ENCODE peak calls at places on chromosomes 6 and 20, in nine cellular contexts. One of them, this sample, is unnamed.

GRCh38 chr6:142842423-142843261 is 102.3 kb downstream of the HIVEP2 start:
- DNase-seq in GM23338: no peak
- DNase-seq in IMR-90: peak; percentile 57
- DNase-seq in A549: peak; percentile 49
- DNase-seq in kidney: no peak
- DNase-seq in OCI-LY7: no peak
- DNase-seq in ascending aorta: no peak
- DNase-seq in H1: no peak
- DNase-seq in pancreas: no peak
- DNase-seq in this sample: no peak

GRCh38 chr20:22717466-22717865 is 133.1 kb upstream of the FOXA2 start:
- DNase-seq in A549: peak; percentile 84
- DNase-seq in pancreas: no peak
- DNase-seq in kidney: no peak
- DNase-seq in OCI-LY7: no peak
- DNase-seq in GM23338: no peak
- DNase-seq in H1: no peak
- DNase-seq in IMR-90: no peak
- DNase-seq in ascending aorta: no peak
- DNase-seq in this sample: peak; percentile 73

GRCh38 chr6:75266716-75267291 is 17.8 kb downstream of the TMEM30A start:
- DNase-seq in IMR-90: peak; percentile 76
- DNase-seq in kidney: no peak
- DNase-seq in OCI-LY7: peak; percentile 63
- DNase-seq in GM23338: peak; percentile 71
- DNase-seq in H1: no peak
- DNase-seq in pancreas: no peak
- DNase-seq in A549: peak; percentile 54
- DNase-seq in ascending aorta: no peak
- DNase-seq in this sample: no peak

GRCh38 chr6:1388927-1389790 is at the start of gene FOXF2:
- DNase-seq in ascending aorta: peak; percentile 54
- DNase-seq in OCI-LY7: no peak
- DNase-seq in GM23338: peak; percentile 83
- DNase-seq in A549: peak; percentile 16
- DNase-seq in H1: peak; percentile 75
- DNase-seq in kidney: peak; percentile 64
- DNase-seq in pancreas: no peak
- DNase-seq in IMR-90: no peak
- DNase-seq in this sample: no peak

GRCh38 chr6:156427345-156427744 is 349.8 kb upstream of the ARID1B start:
- DNase-seq in OCI-LY7: no peak
- DNase-seq in A549: peak; percentile 57
- DNase-seq in kidney: no peak
- DNase-seq in H1: no peak
- DNase-seq in ascending aorta: peak; percentile 84
- DNase-seq in GM23338: no peak
- DNase-seq in pancreas: no peak
- DNase-seq in IMR-90: peak; percentile 91
- DNase-seq in this sample: no peak

GRCh38 chr20:57659789-57660509 is 39.7 kb upstream of the ZBP1 start:
- DNase-seq in kidney: peak; percentile 41
- DNase-seq in pancreas: peak; percentile 5
- DNase-seq in OCI-LY7: no peak
- DNase-seq in A549: no peak
- DNase-seq in H1: peak; percentile 43
- DNase-seq in GM23338: no peak
- DNase-seq in IMR-90: no peak
- DNase-seq in ascending aorta: peak; percentile 55
- DNase-seq in this sample: peak; percentile 13

GRCh38 chr6:85111481-85112001 is 338.3 kb upstream of the NT5E start:
- DNase-seq in IMR-90: no peak
- DNase-seq in A549: no peak
- DNase-seq in ascending aorta: no peak
- DNase-seq in kidney: no peak
- DNase-seq in GM23338: no peak
- DNase-seq in OCI-LY7: no peak
- DNase-seq in H1: no peak
- DNase-seq in pancreas: no peak
- DNase-seq in this sample: no peak

GRCh38 chr6:43916924-43917877 is 147.2 kb downstream of the VEGFA start:
- DNase-seq in GM23338: no peak
- DNase-seq in H1: no peak
- DNase-seq in pancreas: peak; percentile 75
- DNase-seq in IMR-90: peak; percentile 51
- DNase-seq in OCI-LY7: no peak
- DNase-seq in ascending aorta: no peak
- DNase-seq in A549: no peak
- DNase-seq in kidney: peak; percentile 96
- DNase-seq in this sample: peak; percentile 87

GRCh38 chr6:101386982-101387381 is 6.5 kb upstream of the GRIK2 start:
- DNase-seq in ascending aorta: no peak
- DNase-seq in H1: no peak
- DNase-seq in OCI-LY7: no peak
- DNase-seq in kidney: no peak
- DNase-seq in IMR-90: no peak
- DNase-seq in pancreas: no peak
- DNase-seq in A549: no peak
- DNase-seq in GM23338: peak; percentile 56
- DNase-seq in this sample: no peak

GRCh38 chr6:159311618-159312017 is 142.4 kb downstream of the FNDC1 start:
- DNase-seq in IMR-90: no peak
- DNase-seq in OCI-LY7: peak; percentile 52
- DNase-seq in ascending aorta: peak; percentile 77
- DNase-seq in H1: no peak
- DNase-seq in GM23338: peak; percentile 53
- DNase-seq in kidney: no peak
- DNase-seq in pancreas: no peak
- DNase-seq in A549: no peak
- DNase-seq in this sample: no peak

GRCh38 chr6:119078449-119079287 is at the start of gene FAM184A:
- DNase-seq in pancreas: peak; percentile 69
- DNase-seq in IMR-90: peak; percentile 48
- DNase-seq in kidney: peak; percentile 85
- DNase-seq in GM23338: peak; percentile 80
- DNase-seq in OCI-LY7: no peak
- DNase-seq in H1: peak; percentile 80
- DNase-seq in ascending aorta: peak; percentile 80
- DNase-seq in A549: peak; percentile 33
- DNase-seq in this sample: peak; percentile 54

GRCh38 chr6:2237001-2237400 is 8.4 kb downstream of the GMDS start:
- DNase-seq in kidney: no peak
- DNase-seq in OCI-LY7: no peak
- DNase-seq in GM23338: no peak
- DNase-seq in H1: no peak
- DNase-seq in pancreas: no peak
- DNase-seq in ascending aorta: no peak
- DNase-seq in A549: no peak
- DNase-seq in IMR-90: peak; percentile 98
- DNase-seq in this sample: no peak

GRCh38 chr6:131382646-131383045 is 190.4 kb upstream of the ARG1 start:
- DNase-seq in IMR-90: no peak
- DNase-seq in GM23338: no peak
- DNase-seq in ascending aorta: no peak
- DNase-seq in H1: no peak
- DNase-seq in pancreas: no peak
- DNase-seq in kidney: no peak
- DNase-seq in OCI-LY7: no peak
- DNase-seq in A549: no peak
- DNase-seq in this sample: no peak

GRCh38 chr6:124607119-124607627 is 355.1 kb upstream of the RNF217 start:
- DNase-seq in IMR-90: no peak
- DNase-seq in kidney: no peak
- DNase-seq in H1: no peak
- DNase-seq in OCI-LY7: no peak
- DNase-seq in A549: no peak
- DNase-seq in GM23338: no peak
- DNase-seq in ascending aorta: no peak
- DNase-seq in pancreas: no peak
- DNase-seq in this sample: no peak

GRCh38 chr20:61814244-61814643 is 251.4 kb downstream of the TAF4 start:
- DNase-seq in GM23338: no peak
- DNase-seq in IMR-90: no peak
- DNase-seq in OCI-LY7: no peak
- DNase-seq in H1: no peak
- DNase-seq in A549: no peak
- DNase-seq in pancreas: no peak
- DNase-seq in kidney: peak; percentile 65
- DNase-seq in ascending aorta: no peak
- DNase-seq in this sample: no peak

GRCh38 chr20:41365785-41366545 is 653 bp downstream of the EMILIN3 start:
- DNase-seq in pancreas: no peak
- DNase-seq in A549: no peak
- DNase-seq in GM23338: peak; percentile 61
- DNase-seq in kidney: no peak
- DNase-seq in ascending aorta: no peak
- DNase-seq in OCI-LY7: no peak
- DNase-seq in IMR-90: no peak
- DNase-seq in H1: peak; percentile 69
- DNase-seq in this sample: no peak

GRCh38 chr6:30683137-30683979 is 3.1 kb downstream of the PPP1R18 start:
- DNase-seq in pancreas: no peak
- DNase-seq in GM23338: no peak
- DNase-seq in kidney: peak; percentile 61
- DNase-seq in ascending aorta: no peak
- DNase-seq in A549: no peak
- DNase-seq in H1: no peak
- DNase-seq in IMR-90: no peak
- DNase-seq in OCI-LY7: peak; percentile 18
- DNase-seq in this sample: no peak

GRCh38 chr6:84738996-84739865 is 25.2 kb downstream of the TBX18 start:
- DNase-seq in OCI-LY7: no peak
- DNase-seq in pancreas: no peak
- DNase-seq in A549: no peak
- DNase-seq in IMR-90: no peak
- DNase-seq in H1: no peak
- DNase-seq in GM23338: no peak
- DNase-seq in ascending aorta: no peak
- DNase-seq in kidney: no peak
- DNase-seq in this sample: no peak

GRCh38 chr6:116371384-116372209 is 850 bp downstream of the DSE start:
- DNase-seq in ascending aorta: peak; percentile 92
- DNase-seq in kidney: peak; percentile 93
- DNase-seq in IMR-90: peak; percentile 94
- DNase-seq in pancreas: peak; percentile 41
- DNase-seq in OCI-LY7: no peak
- DNase-seq in A549: peak; percentile 69
- DNase-seq in GM23338: peak; percentile 88
- DNase-seq in H1: peak; percentile 83
- DNase-seq in this sample: peak; percentile 58

GRCh38 chr20:34401741-34402455 is 38.8 kb downstream of the ITCH start:
- DNase-seq in ascending aorta: no peak
- DNase-seq in IMR-90: no peak
- DNase-seq in OCI-LY7: no peak
- DNase-seq in kidney: no peak
- DNase-seq in H1: no peak
- DNase-seq in GM23338: no peak
- DNase-seq in A549: no peak
- DNase-seq in pancreas: no peak
- DNase-seq in this sample: no peak
- H3K4me1 ChIP-seq in ascending aorta: no peaks in the 10 kb centered on the region
- H3K4me1 ChIP-seq in IMR-90: peaks cover 11% of the 10 kb centered on the region
- H3K4me1 ChIP-seq in OCI-LY7: peaks cover 52% of the 10 kb centered on the region
- H3K4me1 ChIP-seq in kidney: peaks cover 5% of the 10 kb centered on the region
- H3K4me1 ChIP-seq in H1: no peaks in the 10 kb centered on the region
- H3K4me1 ChIP-seq in GM23338: peaks cover 6% of the 10 kb centered on the region
- H3K4me1 ChIP-seq in A549: peaks cover 39% of the 10 kb centered on the region
- H3K4me1 ChIP-seq in pancreas: peaks cover 6% of the 10 kb centered on the region
- H3K4me1 ChIP-seq in this sample: peaks cover 4% of the 10 kb centered on the region

DNA sequence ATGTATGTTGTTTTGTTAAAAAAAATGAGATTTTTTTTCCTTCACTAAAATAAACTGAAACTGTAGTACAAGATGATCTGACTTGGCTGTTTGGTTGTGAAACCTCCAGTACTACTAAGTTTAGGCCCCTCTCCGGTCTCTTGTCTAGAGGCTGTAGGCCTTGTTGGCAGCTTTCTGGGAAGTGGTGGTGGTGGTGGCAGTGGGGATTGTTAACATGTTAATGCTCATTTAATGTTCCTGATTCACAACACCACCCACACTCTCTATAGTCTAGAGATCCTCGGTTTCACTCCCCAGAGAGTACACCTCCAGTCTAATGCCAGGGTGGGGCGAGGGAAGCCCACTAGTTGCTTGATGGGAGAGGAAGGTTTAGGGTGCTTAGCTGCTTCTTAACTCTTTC is 24.1 kb downstream of the STK4 start:
- DNase-seq in ascending aorta: no peak
- DNase-seq in pancreas: no peak
- DNase-seq in kidney: no peak
- DNase-seq in A549: no peak
- DNase-seq in OCI-LY7: no peak
- DNase-seq in H1: no peak
- DNase-seq in IMR-90: no peak
- DNase-seq in GM23338: no peak
- DNase-seq in this sample: no peak
- H3K4me1 ChIP-seq in ascending aorta: peaks cover 3% of the 10 kb centered on the region
- H3K4me1 ChIP-seq in pancreas: peaks cover 7% of the 10 kb centered on the region
- H3K4me1 ChIP-seq in kidney: no peaks in the 10 kb centered on the region
- H3K4me1 ChIP-seq in A549: peaks cover 6% of the 10 kb centered on the region
- H3K4me1 ChIP-seq in OCI-LY7: peaks cover 13% of the 10 kb centered on the region
- H3K4me1 ChIP-seq in H1: no peaks in the 10 kb centered on the region
- H3K4me1 ChIP-seq in IMR-90: peaks cover 10% of the 10 kb centered on the region
- H3K4me1 ChIP-seq in GM23338: peaks cover 7% of the 10 kb centered on the region
- H3K4me1 ChIP-seq in this sample: no peaks in the 10 kb centered on the region

GRCh38 chr6:167804281-167805013 is 22.3 kb upstream of the AFDN start:
- DNase-seq in ascending aorta: no peak
- DNase-seq in GM23338: no peak
- DNase-seq in A549: no peak
- DNase-seq in H1: peak; percentile 41
- DNase-seq in IMR-90: no peak
- DNase-seq in pancreas: no peak
- DNase-seq in OCI-LY7: no peak
- DNase-seq in kidney: no peak
- DNase-seq in this sample: no peak
- H3K4me1 ChIP-seq in ascending aorta: no peaks in the 10 kb centered on the region
- H3K4me1 ChIP-seq in GM23338: peaks cover 7% of the 10 kb centered on the region
- H3K4me1 ChIP-seq in A549: no peaks in the 10 kb centered on the region
- H3K4me1 ChIP-seq in H1: peaks cover under 1% of the 10 kb centered on the region
- H3K4me1 ChIP-seq in IMR-90: no peaks in the 10 kb centered on the region
- H3K4me1 ChIP-seq in pancreas: peaks cover 7% of the 10 kb centered on the region
- H3K4me1 ChIP-seq in OCI-LY7: no peaks in the 10 kb centered on the region
- H3K4me1 ChIP-seq in kidney: no peaks in the 10 kb centered on the region
- H3K4me1 ChIP-seq in this sample: peaks cover 4% of the 10 kb centered on the region

DNA sequence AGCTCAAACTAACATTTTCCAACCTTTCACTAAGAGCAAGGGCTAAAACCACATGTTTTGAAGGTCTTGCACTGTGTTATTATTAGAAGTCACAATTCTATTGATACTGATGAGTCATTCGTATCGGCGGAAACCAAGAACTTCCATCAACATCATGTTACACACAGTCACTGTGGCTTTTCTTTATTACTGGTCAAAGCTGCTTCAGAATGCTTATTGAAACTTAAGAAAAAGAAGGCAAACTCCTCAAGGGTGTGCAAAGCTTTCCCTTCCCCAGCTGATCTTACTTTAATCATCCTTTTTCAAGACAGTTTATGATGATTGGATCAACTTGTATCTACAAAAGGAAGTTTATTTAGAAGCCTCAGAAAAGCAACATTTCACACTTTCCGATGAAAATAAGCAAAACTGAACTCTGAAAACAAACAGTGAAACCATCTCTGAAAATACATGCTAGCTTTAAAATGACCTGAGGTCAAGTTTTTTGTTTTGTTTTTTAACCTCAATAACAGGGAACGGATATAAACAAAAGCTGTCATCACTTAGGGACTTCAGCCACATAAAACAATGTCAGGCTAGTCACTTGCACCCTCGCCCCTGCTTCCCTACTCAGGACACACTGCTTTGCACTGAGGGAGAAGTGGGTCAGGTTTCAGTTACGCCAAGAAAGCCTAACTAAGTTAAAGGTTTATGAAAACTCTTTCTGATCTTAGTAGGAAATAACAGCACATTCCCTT is 11.7 kb downstream of the BACH2 start:
- DNase-seq in A549: peak; percentile 4
- DNase-seq in kidney: no peak
- DNase-seq in GM23338: no peak
- DNase-seq in OCI-LY7: no peak
- DNase-seq in H1: no peak
- DNase-seq in IMR-90: peak; percentile 70
- DNase-seq in pancreas: no peak
- DNase-seq in ascending aorta: no peak
- DNase-seq in this sample: no peak
- H3K4me1 ChIP-seq in A549: peaks cover 23% of the 10 kb centered on the region
- H3K4me1 ChIP-seq in kidney: peaks cover 13% of the 10 kb centered on the region
- H3K4me1 ChIP-seq in GM23338: peaks cover 40% of the 10 kb centered on the region
- H3K4me1 ChIP-seq in OCI-LY7: peaks cover 93% of the 10 kb centered on the region
- H3K4me1 ChIP-seq in H1: peaks cover 15% of the 10 kb centered on the region
- H3K4me1 ChIP-seq in IMR-90: no peaks in the 10 kb centered on the region
- H3K4me1 ChIP-seq in pancreas: peaks cover 5% of the 10 kb centered on the region
- H3K4me1 ChIP-seq in ascending aorta: no peaks in the 10 kb centered on the region
- H3K4me1 ChIP-seq in this sample: no peaks in the 10 kb centered on the region

This sample was measured in colonic mucosa.